ENCODE peak calls at places on chromosomes 3 and 15, in seven cellular contexts. U is H9; X is mucosa of descending colon; E is right cardiac atrium; H is IMR-90; A is lower lobe of right lung; J is CD8-positive, alpha-beta memory T cell. I is an unnamed sample. For H3K4me1, the result is how much of the 10 kb centered on the place peaks cover.

GRCh38 chr3:129824926-129825541 is 68.5 kb downstream of the TMCC1 start:
- DNase-seq in U (peak), X (no peak), E (peak), H (peak), A (no peak), J (peak), I (peak)

GRCh38 chr3:54830658-54831057 is 97.2 kb downstream of the LRTM1 start:
- DNase-seq in U (peak), X (no peak), E (no peak), H (peak), A (no peak), J (no peak), I (peak)

GRCh38 chr3:127556565-127556964 is 34.0 kb downstream of the TPRA1 start:
- DNase-seq in U (peak), X (no peak), E (no peak), H (no peak), A (no peak), J (no peak), I (no peak)

GRCh38 chr3:170437696-170438407 is 19.2 kb downstream of the CLDN11 start:
- DNase-seq in U (no peak), X (no peak), E (no peak), H (no peak), A (no peak), J (no peak), I (no peak)

GRCh38 chr3:16890605-16891333 is 6.0 kb downstream of the PLCL2 start:
- DNase-seq in U (no peak), X (no peak), E (no peak), H (peak), A (no peak), J (no peak), I (no peak)

GRCh38 chr3:56781762-56782161 is 20.0 kb downstream of the ARHGEF3 start:
- DNase-seq in U (no peak), X (no peak), E (no peak), H (no peak), A (no peak), J (no peak), I (no peak)

GRCh38 chr15:95259513-95259912 is 1028.2 kb downstream of the MCTP2 start:
- DNase-seq in U (peak), X (peak), E (peak), H (peak), A (no peak), J (peak), I (peak)

GRCh38 chr3:42256135-42256819 is 9.7 kb downstream of the CCK start:
- DNase-seq in U (no peak), X (no peak), E (no peak), H (peak), A (no peak), J (no peak), I (no peak)

GRCh38 chr15:50675524-50676144 is 11.0 kb downstream of the TRPM7 start:
- DNase-seq in U (no peak), X (no peak), E (no peak), H (peak), A (no peak), J (no peak), I (no peak)

GRCh38 chr3:9398715-9399708 is 1.6 kb downstream of the SETD5 start:
- DNase-seq in U (peak), X (no peak), E (no peak), H (peak), A (no peak), J (no peak), I (peak)

GRCh38 chr15:90099868-90100854 is 2.1 kb downstream of the IDH2 start:
- DNase-seq in U (no peak), X (no peak), E (peak), H (peak), A (no peak), J (no peak), I (peak)

GRCh38 chr15:58498821-58499580 is 67.2 kb downstream of the LIPC start:
- DNase-seq in U (no peak), X (no peak), E (peak), H (peak), A (no peak), J (no peak), I (no peak)

GRCh38 chr15:84816694-84817460 is at the start of gene ALPK3:
- DNase-seq in U (peak), X (peak), E (peak), H (no peak), A (peak), J (no peak), I (no peak)

GRCh38 chr3:47612178-47612577 is 33.5 kb upstream of the CSPG5 start:
- DNase-seq in U (no peak), X (no peak), E (no peak), H (peak), A (no peak), J (no peak), I (no peak)

GRCh38 chr3:154976072-154976983 is 103.8 kb upstream of the MME start:
- DNase-seq in U (no peak), X (no peak), E (no peak), H (no peak), A (no peak), J (no peak), I (no peak)

GRCh38 chr3:2929574-2929973 is 180.6 kb downstream of the IL5RA start:
- DNase-seq in U (no peak), X (no peak), E (no peak), H (no peak), A (no peak), J (no peak), I (no peak)

GRCh38 chr3:25090869-25091453 is 337.1 kb upstream of the RARB start:
- DNase-seq in U (no peak), X (no peak), E (no peak), H (no peak), A (no peak), J (no peak), I (no peak)

GRCh38 chr3:134299185-134299887 is 48.7 kb upstream of the RYK start:
- DNase-seq in U (no peak), X (peak), E (no peak), H (peak), A (no peak), J (no peak), I (no peak)

GRCh38 chr15:38714309-38715072 is 149.9 kb upstream of the RASGRP1 start:
- DNase-seq in U (no peak), X (no peak), E (no peak), H (peak), A (no peak), J (no peak), I (no peak)

GRCh38 chr3:32372213-32372490 is 19.5 kb upstream of the CMTM7 start:
- DNase-seq in U (no peak), X (no peak), E (no peak), H (no peak), A (no peak), J (no peak), I (no peak)

GRCh38 chr3:194488007-194488742 is 1.4 kb upstream of the ATP13A3 start:
- DNase-seq in U (no peak), X (no peak), E (no peak), H (no peak), A (no peak), J (no peak), I (peak)

GRCh38 chr3:14633417-14633816 is 18.1 kb upstream of the CCDC174 start:
- DNase-seq in U (no peak), X (no peak), E (no peak), H (no peak), A (no peak), J (no peak), I (no peak)

GRCh38 chr3:62950227-62950626 is 75.0 kb upstream of the CADPS start:
- DNase-seq in U (peak), X (no peak), E (no peak), H (no peak), A (no peak), J (no peak), I (no peak)

GRCh38 chr15:64697911-64698369 is 77.4 kb downstream of the RBPMS2 start:
- DNase-seq in U (no peak), X (no peak), E (no peak), H (peak), A (no peak), J (no peak), I (no peak)

GRCh38 chr3:178847170-178847569 is 224.4 kb downstream of the ZMAT3 start:
- DNase-seq in U (no peak), X (no peak), E (no peak), H (no peak), A (no peak), J (no peak), I (no peak)

GRCh38 chr3:126539558-126540250 is 15.7 kb downstream of the CHST13 start:
- DNase-seq in U (peak), X (no peak), E (no peak), H (no peak), A (peak), J (peak), I (no peak)

GRCh38 chr3:146313411-146314111 is 62.7 kb upstream of the PLSCR4 start:
- DNase-seq in U (no peak), X (no peak), E (no peak), H (peak), A (no peak), J (no peak), I (no peak)

GRCh38 chr3:144859057-144859626 is 887.5 kb downstream of the DIPK2A start:
- DNase-seq in U (peak), X (no peak), E (no peak), H (no peak), A (no peak), J (no peak), I (no peak)

GRCh38 chr3:77686560-77686959 is 646.7 kb downstream of the ROBO2 start:
- DNase-seq in U (peak), X (no peak), E (no peak), H (no peak), A (no peak), J (no peak), I (no peak)

GRCh38 chr3:8445861-8446260 is 55.8 kb upstream of the LMCD1 start:
- DNase-seq in U (no peak), X (no peak), E (no peak), H (peak), A (no peak), J (no peak), I (no peak)

GRCh38 chr3:123508176-123508575 is 59.3 kb upstream of the ADCY5 start:
- DNase-seq in U (no peak), X (no peak), E (no peak), H (no peak), A (no peak), J (no peak), I (no peak)

GRCh38 chr15:70093481-70094309 is 4.0 kb downstream of the TLE3 start:
- DNase-seq in U (peak), X (peak), E (no peak), H (no peak), A (no peak), J (peak), I (peak)

DNA sequence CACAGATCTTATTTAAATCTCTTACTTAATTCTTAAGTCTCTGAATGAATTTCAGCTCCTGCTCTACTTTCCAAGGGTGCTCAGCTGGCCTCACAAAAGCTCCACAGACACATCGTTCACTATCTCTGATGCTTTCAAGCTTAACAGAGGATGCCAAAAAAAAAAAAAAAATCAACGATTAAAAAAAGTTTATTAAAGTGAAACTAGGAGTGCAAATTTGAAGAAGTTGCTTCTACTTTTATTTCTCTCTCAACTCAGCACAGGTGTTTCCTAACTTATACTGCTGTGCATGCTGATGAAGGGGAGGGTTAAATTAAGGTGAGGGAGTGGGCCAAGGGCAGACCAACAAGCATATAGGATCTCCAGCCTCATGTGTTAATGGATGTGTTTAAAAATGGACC is 157.2 kb downstream of the TIGIT start:
- DNase-seq in U (no peak), X (no peak), E (no peak), H (no peak), A (no peak), J (no peak), I (no peak)
- H3K4me1 ChIP-seq in U (under half), X (under half), E (under half), H (under half), A (half or more), J (under half), I (under half)

GRCh38 chr3:45604066-45604465 is 9.5 kb downstream of the LIMD1 start:
- DNase-seq in U (no peak), X (no peak), E (no peak), H (no peak), A (peak), J (no peak), I (no peak)

GRCh38 chr3:45599424-45599886 is 4.9 kb downstream of the LIMD1 start:
- DNase-seq in U (no peak), X (peak), E (no peak), H (no peak), A (peak), J (no peak), I (peak)

GRCh38 chr3:45599984-45600650 is 5.6 kb downstream of the LIMD1 start:
- DNase-seq in U (no peak), X (peak), E (no peak), H (no peak), A (peak), J (no peak), I (peak)

GRCh38 chr3:45603226-45603625 is 8.7 kb downstream of the LIMD1 start:
- DNase-seq in U (no peak), X (no peak), E (no peak), H (no peak), A (no peak), J (no peak), I (no peak)

GRCh38 chr3:45601156-45601555 is 6.6 kb downstream of the LIMD1 start:
- DNase-seq in U (no peak), X (no peak), E (no peak), H (no peak), A (peak), J (no peak), I (no peak)
- H3K4me1 ChIP-seq in U (under half), X (under half), E (under half), H (under half), A (half or more), J (under half), I (under half)

GRCh38 chr15:22895465-22896190 is 57.2 kb downstream of the NIPA2 start:
- DNase-seq in U (no peak), X (peak), E (no peak), H (peak), A (no peak), J (no peak), I (peak)
- H3K4me1 ChIP-seq in U (under half), X (under half), E (under half), H (under half), A (under half), J (under half), I (under half)

GRCh38 chr3:185401319-185401955 is 38.5 kb downstream of the MAP3K13 start:
- DNase-seq in U (no peak), X (no peak), E (no peak), H (peak), A (no peak), J (no peak), I (no peak)

GRCh38 chr3:185400340-185400667 is 37.4 kb downstream of the MAP3K13 start:
- DNase-seq in U (no peak), X (no peak), E (no peak), H (peak), A (no peak), J (no peak), I (no peak)

GRCh38 chr3:185403002-185403401 is 40.1 kb downstream of the MAP3K13 start:
- DNase-seq in U (no peak), X (no peak), E (no peak), H (no peak), A (no peak), J (no peak), I (no peak)

GRCh38 chr3:185400866-185401265 is 37.9 kb downstream of the MAP3K13 start:
- DNase-seq in U (no peak), X (no peak), E (no peak), H (no peak), A (no peak), J (no peak), I (no peak)

GRCh38 chr3:185402561-185402960 is 39.6 kb downstream of the MAP3K13 start:
- DNase-seq in U (no peak), X (no peak), E (peak), H (peak), A (no peak), J (no peak), I (no peak)
- H3K4me1 ChIP-seq in U (under half), X (under half), E (under half), H (under half), A (under half), J (under half), I (under half)

GRCh38 chr15:60121845-60122244 is 117.7 kb downstream of the FOXB1 start:
- DNase-seq in U (no peak), X (no peak), E (no peak), H (no peak), A (no peak), J (no peak), I (no peak)

GRCh38 chr15:60124460-60125070 is 120.5 kb downstream of the FOXB1 start:
- DNase-seq in U (no peak), X (no peak), E (no peak), H (no peak), A (no peak), J (no peak), I (no peak)

GRCh38 chr15:60125334-60125733 is 121.2 kb downstream of the FOXB1 start:
- DNase-seq in U (no peak), X (no peak), E (no peak), H (no peak), A (no peak), J (no peak), I (no peak)

GRCh38 chr15:60120100-60120499 is 116.0 kb downstream of the FOXB1 start:
- DNase-seq in U (peak), X (no peak), E (no peak), H (no peak), A (no peak), J (no peak), I (no peak)

DNA sequence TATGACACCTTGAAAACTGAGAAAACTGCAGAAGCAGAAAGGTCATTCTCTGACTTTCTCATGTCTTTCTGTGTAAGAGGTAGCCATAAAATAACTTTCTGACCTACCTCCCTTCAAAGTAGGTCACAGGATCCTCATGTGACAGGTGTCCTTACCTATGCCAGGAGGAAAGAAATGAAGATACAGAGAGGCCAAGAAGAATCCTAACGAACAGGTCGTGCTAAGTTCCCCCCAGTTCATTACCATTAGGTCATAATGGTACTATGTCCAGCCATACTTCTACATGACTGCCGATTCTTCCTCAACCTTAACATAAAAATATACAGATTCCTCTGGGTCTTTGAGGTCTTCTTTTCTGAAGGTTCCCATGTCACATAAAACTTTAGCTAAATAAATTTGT is 118.6 kb downstream of the FOXB1 start:
- DNase-seq in U (no peak), X (no peak), E (no peak), H (no peak), A (no peak), J (no peak), I (no peak)
- H3K4me1 ChIP-seq in U (under half), X (under half), E (under half), H (under half), A (under half), J (under half), I (under half)

GRCh38 chr15:31339558-31339895 is 12.9 kb downstream of the KLF13 start:
- DNase-seq in U (no peak), X (no peak), E (no peak), H (no peak), A (no peak), J (no peak), I (no peak)
- H3K4me1 ChIP-seq in U (under half), X (half or more), E (half or more), H (under half), A (half or more), J (half or more), I (half or more)

GRCh38 chr15:71400347-71400746 is 285.1 kb downstream of the THSD4 start:
- DNase-seq in U (no peak), X (no peak), E (no peak), H (peak), A (no peak), J (no peak), I (no peak)
- H3K4me1 ChIP-seq in U (under half), X (under half), E (under half), H (under half), A (under half), J (under half), I (under half)

I was measured in colonic mucosa.